ENCODE peak calls at places on chromosomes 4 and X, in six cellular contexts. L is EH, Q is H7, K is germinal center, F is tibial nerve, O is MM.1S. E is an unnamed sample.

GRCh38 chrX:13257223-13258051 is 62.4 kb downstream of the ATXN3L start:
- DNase-seq in L (no peak), Q (no peak), K (no peak), O (peak; percentile 77), F (no peak), E (no peak)

GRCh38 chrX:3711331-3711917 is 2.0 kb downstream of the PRKX start:
- DNase-seq in O (no peak), Q (no peak), L (no peak), F (no peak), K (no peak), E (no peak)

GRCh38 chr4:56184214-56184613 is 203.1 kb downstream of the AASDH start:
- DNase-seq in L (no peak), K (no peak), F (no peak), Q (no peak), O (no peak), E (no peak)

GRCh38 chrX:149504226-149504914 is 736 bp downstream of the IDS start:
- DNase-seq in F (no peak), K (peak; percentile 59), Q (peak; percentile 66), L (no peak), O (peak; percentile 78), E (no peak)

GRCh38 chr4:172011196-172011595 is 198.0 kb downstream of the GALNTL6 start:
- DNase-seq in Q (no peak), L (no peak), K (no peak), O (no peak), F (no peak), E (no peak)

GRCh38 chr4:95204873-95205272 is 343.9 kb downstream of the UNC5C start:
- DNase-seq in F (no peak), K (no peak), L (no peak), O (no peak), Q (peak; percentile 16), E (no peak)

GRCh38 chr4:105150511-105150910 is 3.8 kb downstream of the TET2 start:
- DNase-seq in F (no peak), K (no peak), L (no peak), Q (no peak), O (no peak), E (no peak)

GRCh38 chr4:169337510-169337909 is 66.8 kb upstream of the SH3RF1 start:
- DNase-seq in O (no peak), F (no peak), L (peak; percentile 99), Q (no peak), K (no peak), E (no peak)

GRCh38 chr4:40264497-40264896 is 67.7 kb downstream of the RHOH start:
- DNase-seq in K (no peak), L (peak; percentile 61), O (no peak), Q (no peak), F (no peak), E (no peak)

GRCh38 chr4:11720292-11720691 is 291.6 kb upstream of the HS3ST1 start:
- DNase-seq in Q (peak; percentile 41), L (peak; percentile 26), O (peak; percentile 39), F (no peak), K (peak; percentile 3), E (no peak)

GRCh38 chrX:13875572-13875971 is 58.7 kb upstream of the GPM6B start:
- DNase-seq in O (no peak), K (no peak), L (no peak), Q (no peak), F (no peak), E (no peak)

GRCh38 chrX:48996969-48997368 is 5.1 kb downstream of the GRIPAP1 start:
- DNase-seq in Q (peak; percentile 79), F (no peak), O (no peak), K (no peak), L (peak; percentile 12), E (no peak)

GRCh38 chr4:41303372-41304118 is 46.8 kb downstream of the UCHL1 start:
- DNase-seq in Q (no peak), K (no peak), O (no peak), L (no peak), F (no peak), E (no peak)

GRCh38 chr4:3382251-3382650 is 59.5 kb upstream of the HGFAC start:
- DNase-seq in K (no peak), O (no peak), F (no peak), Q (no peak), L (no peak), E (no peak)

GRCh38 chr4:157687971-157688370 is 467.4 kb downstream of the GRIA2 start:
- DNase-seq in O (no peak), K (no peak), L (no peak), Q (no peak), F (no peak), E (no peak)

GRCh38 chr4:4860803-4861591 is 1.5 kb downstream of the MSX1 start:
- DNase-seq in O (no peak), K (no peak), F (no peak), Q (peak; percentile 80), L (peak; percentile 67), E (no peak)

GRCh38 chr4:7206856-7207567 is 14.7 kb downstream of the SORCS2 start:
- DNase-seq in K (no peak), F (peak; percentile 67), O (no peak), L (peak; percentile 89), Q (peak; percentile 86), E (peak; percentile 74)

GRCh38 chrX:38327007-38327774 is at the start of gene RPGR:
- DNase-seq in K (peak; percentile 88), Q (peak; percentile 90), L (peak; percentile 92), F (peak; percentile 86), O (peak; percentile 89), E (peak; percentile 93)

GRCh38 chr4:2388430-2389182 is 29.8 kb downstream of the ZFYVE28 start:
- DNase-seq in O (no peak), L (peak; percentile 29), Q (no peak), F (no peak), K (no peak), E (no peak)

GRCh38 chrX:13101439-13102139 is 57.2 kb upstream of the FAM9C start:
- DNase-seq in L (peak; percentile 92), O (no peak), Q (no peak), F (peak; percentile 38), K (no peak), E (peak; percentile 57)

GRCh38 chrX:123859828-123860505 is at the start of gene XIAP:
- DNase-seq in Q (peak; percentile 96), K (peak; percentile 79), L (peak; percentile 92), F (peak; percentile 43), O (peak; percentile 75), E (peak; percentile 75)

GRCh38 chr4:48831532-48832015 is 686 bp downstream of the OCIAD1 start:
- DNase-seq in L (peak; percentile 26), Q (no peak), O (no peak), F (no peak), K (peak; percentile 24), E (no peak)

GRCh38 chr4:115119804-115120352 is 6.5 kb upstream of the NDST4 start:
- DNase-seq in Q (no peak), L (no peak), F (no peak), K (no peak), O (no peak), E (no peak)

GRCh38 chr4:152360045-152360410 is 175.9 kb downstream of the FBXW7 start:
- DNase-seq in L (peak; percentile 36), Q (no peak), K (no peak), O (no peak), F (no peak), E (no peak)

GRCh38 chr4:39045791-39046221 is 13.6 kb upstream of the TMEM156 start:
- DNase-seq in F (no peak), O (no peak), K (peak; percentile 10), Q (no peak), L (peak; percentile 28), E (no peak)